ENCODE peak calls at places on chromosome 3, in nine cellular contexts. V, T, O, J, R, Z, I, U and D are unnamed samples.

GRCh38 chr3:71723452-71724170 is 1.6 kb downstream of the EIF4E3 start:
- DNase-seq in R (no peak), J (peak), O (no peak), Z (no peak), I (no peak), T (no peak), V (no peak), U (no peak), D (no peak)

GRCh38 chr3:113557374-113557773 is 25.0 kb downstream of the SIDT1 start:
- DNase-seq in T (no peak), J (no peak), O (peak), V (no peak), I (no peak), Z (peak), R (no peak), U (no peak), D (peak)

GRCh38 chr3:133938770-133939495 is 43.3 kb upstream of the RAB6B start:
- DNase-seq in Z (peak), I (no peak), J (no peak), V (no peak), O (peak), T (no peak), U (no peak), R (no peak), D (no peak)

GRCh38 chr3:16286161-16286560 is 21.1 kb downstream of the OXNAD1 start:
- DNase-seq in T (no peak), R (no peak), Z (no peak), I (no peak), O (no peak), V (no peak), U (no peak), J (peak), D (no peak)

GRCh38 chr3:190443257-190443656 is 6.4 kb downstream of the TMEM207 start:
- DNase-seq in J (no peak), V (no peak), O (peak), I (no peak), R (no peak), T (no peak), U (no peak), Z (no peak), D (no peak)

GRCh38 chr3:134008630-134009156 is 21.0 kb downstream of the SLCO2A1 start:
- DNase-seq in I (no peak), U (no peak), R (no peak), J (no peak), T (no peak), Z (peak), O (peak), V (no peak), D (peak)

GRCh38 chr3:64554086-64554920 is 133.5 kb downstream of the ADAMTS9 start:
- DNase-seq in R (peak), J (no peak), V (no peak), I (no peak), O (no peak), Z (no peak), T (no peak), U (no peak), D (no peak)

GRCh38 chr3:148763921-148764320 is 63.7 kb upstream of the CPB1 start:
- DNase-seq in V (no peak), J (no peak), T (no peak), O (no peak), I (no peak), U (no peak), R (no peak), Z (no peak), D (no peak)

GRCh38 chr3:141049681-141050080 is 1.5 kb upstream of the SPSB4 start:
- DNase-seq in U (peak), V (peak), J (no peak), T (no peak), Z (peak), I (no peak), R (no peak), O (no peak), D (no peak)

GRCh38 chr3:18379647-18380046 is 45.5 kb downstream of the SATB1 start:
- DNase-seq in V (no peak), U (no peak), R (no peak), I (no peak), Z (no peak), J (no peak), O (no peak), T (no peak), D (no peak)